ENCODE peak calls at places on chromosomes 13 and 19, in seven cellular contexts. V is psoas muscle, H is fibroblast of lung, K is adrenal gland, W is GM23338, T is MM.1S, S is upper lobe of right lung. U is an unnamed sample.

GRCh38 chr13:41199526-41199925 is 5.2 kb upstream of the KBTBD7 start:
- DNase-seq in V (no peak), H (no peak), K (no peak), W (no peak), T (no peak), S (no peak), U (no peak)

GRCh38 chr13:98265669-98266551 is 88.8 kb upstream of the RNF113B start:
- DNase-seq in V (no peak), H (peak; percentile 78), K (peak; percentile 83), W (no peak), T (no peak), S (no peak), U (no peak)

GRCh38 chr13:105936816-105937215 is 598.6 kb downstream of the EFNB2 start:
- DNase-seq in V (no peak), H (peak; percentile 39), K (no peak), W (no peak), T (no peak), S (no peak), U (no peak)

GRCh38 chr19:11096210-11096841 is 7.1 kb downstream of the LDLR start:
- DNase-seq in V (peak; percentile 73), H (peak; percentile 77), K (peak; percentile 82), W (no peak), T (peak; percentile 90), S (no peak), U (no peak)

GRCh38 chr13:79901336-79901735 is 420.4 kb downstream of the NDFIP2 start:
- DNase-seq in V (no peak), H (peak; percentile 27), K (no peak), W (peak; percentile 29), T (no peak), S (no peak), U (no peak)

GRCh38 chr19:11475861-11476260 is 5.0 kb downstream of the ELAVL3 start:
- DNase-seq in V (no peak), H (no peak), K (no peak), W (no peak), T (no peak), S (no peak), U (no peak)

GRCh38 chr19:6708346-6708745 is 12.1 kb downstream of the C3 start:
- DNase-seq in V (no peak), H (no peak), K (no peak), W (no peak), T (no peak), S (no peak), U (no peak)

GRCh38 chr13:26456578-26457119 is 100.8 kb upstream of the WASF3 start:
- DNase-seq in V (no peak), H (no peak), K (no peak), W (no peak), T (no peak), S (no peak), U (no peak)

GRCh38 chr19:40433391-40434216 is 7.8 kb upstream of the SERTAD1 start:
- DNase-seq in V (peak; percentile 95), H (peak; percentile 91), K (peak; percentile 94), W (peak; percentile 91), T (peak; percentile 52), S (peak; percentile 96), U (peak; percentile 52)

GRCh38 chr19:13033819-13034611 is 38.7 kb downstream of the NFIX start:
- DNase-seq in V (peak; percentile 94), H (peak; percentile 69), K (peak; percentile 92), W (peak; percentile 87), T (peak; percentile 46), S (peak; percentile 87), U (peak; percentile 13)

DNA sequence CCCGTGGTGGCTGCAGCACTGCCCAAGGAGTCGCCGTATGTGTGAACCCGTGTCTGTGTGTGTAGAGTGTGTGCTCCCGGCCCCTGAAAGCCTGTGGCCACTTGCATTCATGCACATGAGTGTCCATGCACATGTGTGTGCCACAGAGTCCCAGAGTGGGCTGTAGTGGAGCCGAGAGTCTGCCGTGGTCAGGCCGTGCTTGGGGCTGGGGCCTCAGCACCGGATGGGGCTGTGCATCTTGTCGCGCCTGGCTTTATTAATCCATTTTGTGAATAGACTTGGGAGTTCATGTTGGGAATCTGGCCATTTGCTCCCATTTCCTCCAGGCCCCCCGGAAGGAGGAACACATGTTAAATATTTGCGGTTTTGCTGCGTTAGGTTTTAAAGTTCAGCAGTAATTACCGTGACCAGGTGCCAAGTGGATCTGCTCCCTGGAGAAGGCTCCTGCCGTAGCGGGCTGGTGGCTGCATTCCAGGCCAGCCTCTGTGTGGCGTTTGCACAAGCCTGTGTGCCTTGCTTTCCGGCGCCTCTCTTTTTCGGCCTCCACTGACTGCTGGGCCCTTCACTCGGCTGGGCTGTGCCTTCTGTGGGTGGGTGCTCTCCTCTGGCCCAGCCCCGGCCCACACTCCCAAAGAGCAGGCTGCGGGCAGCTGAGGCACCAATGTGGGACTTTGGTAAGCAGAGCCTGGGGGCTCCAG is 69.2 kb upstream of the KCTD15 start:
- DNase-seq in V (no peak), H (no peak), K (no peak), W (no peak), T (no peak), S (peak; percentile 45), U (no peak)
- H3K4me1 ChIP-seq in V (no peaks in the 10 kb centered on the region), H (no peaks in the 10 kb centered on the region), K (no peaks in the 10 kb centered on the region), W (no peaks in the 10 kb centered on the region), T (no peaks in the 10 kb centered on the region), S (no peaks in the 10 kb centered on the region), U (no peaks in the 10 kb centered on the region)

GRCh38 chr19:4182082-4182926 is at the start of the genes ANKRD24 and SIRT6:
- DNase-seq in V (peak; percentile 98), H (peak; percentile 96), K (peak; percentile 98), W (peak; percentile 98), T (peak; percentile 99), S (peak; percentile 99), U (peak; percentile 97)

GRCh38 chr19:4183967-4184717 is 1.7 kb downstream of the ANKRD24 start:
- DNase-seq in V (peak; percentile 75), H (no peak), K (no peak), W (no peak), T (no peak), S (peak; percentile 72), U (no peak)

GRCh38 chr19:4186087-4186993 is 3.9 kb downstream of the ANKRD24 start:
- DNase-seq in V (peak; percentile 78), H (peak; percentile 31), K (peak; percentile 87), W (peak; percentile 96), T (peak; percentile 63), S (peak; percentile 80), U (peak; percentile 67)

GRCh38 chr19:4185413-4186086 is 3.1 kb downstream of the ANKRD24 start:
- DNase-seq in V (no peak), H (no peak), K (no peak), W (no peak), T (no peak), S (no peak), U (no peak)

GRCh38 chr19:4184718-4185352 is 2.3 kb downstream of the ANKRD24 start:
- DNase-seq in V (no peak), H (no peak), K (no peak), W (no peak), T (no peak), S (no peak), U (no peak)
- H3K4me3 ChIP-seq in V (no peak overlapping the region), H (no peak overlapping the region), K (no peak overlapping the region), W (no peak overlapping the region), T (no peak overlapping the region), S (no peak overlapping the region), U (no peak overlapping the region)

DNA sequence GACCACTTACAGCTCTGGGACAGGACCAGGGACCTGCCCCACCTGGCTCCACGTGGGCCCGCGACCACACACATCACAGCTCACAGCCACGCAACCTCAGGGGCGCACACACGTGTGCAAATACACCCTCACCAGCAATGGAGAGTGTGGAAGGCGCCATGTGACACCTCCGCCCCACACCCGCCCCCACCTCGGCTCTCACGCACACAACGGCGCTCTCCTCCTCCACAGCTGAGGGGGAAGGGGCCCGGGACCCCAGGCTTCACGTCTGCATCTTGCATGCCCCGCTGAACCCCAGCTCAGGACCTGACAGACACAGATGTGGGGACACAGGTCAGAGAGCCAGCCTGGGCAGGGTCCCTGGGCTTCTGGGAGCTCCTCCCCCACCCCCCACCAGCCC is 6.4 kb upstream of the SHISA7 start:
- DNase-seq in V (no peak), H (no peak), K (no peak), W (no peak), T (no peak), S (no peak), U (no peak)
- H3K27me3 ChIP-seq in V (peaks cover 51% of the 10 kb centered on the region), H (peaks cover 26% of the 10 kb centered on the region), K (peaks cover 30% of the 10 kb centered on the region), W (peaks cover 70% of the 10 kb centered on the region), T (peaks cover 53% of the 10 kb centered on the region), S (peaks cover 34% of the 10 kb centered on the region), U (peaks cover 22% of the 10 kb centered on the region)

GRCh38 chr13:44271031-44271433 is 102.6 kb upstream of the SERP2 start:
- DNase-seq in V (no peak), H (peak; percentile 61), K (no peak), W (no peak), T (no peak), S (no peak), U (no peak)
- H3K4me1 ChIP-seq in V (peaks cover 38% of the 10 kb centered on the region), H (peaks cover 28% of the 10 kb centered on the region), K (no peaks in the 10 kb centered on the region), W (no peaks in the 10 kb centered on the region), T (peaks cover 8% of the 10 kb centered on the region), S (peaks cover 36% of the 10 kb centered on the region), U (peaks cover 15% of the 10 kb centered on the region)

GRCh38 chr13:29684441-29684840 is 89.0 kb upstream of the SLC7A1 start:
- DNase-seq in V (no peak), H (peak; percentile 81), K (no peak), W (no peak), T (no peak), S (no peak), U (no peak)

GRCh38 chr13:29693297-29693945 is 97.9 kb upstream of the SLC7A1 start:
- DNase-seq in V (no peak), H (no peak), K (no peak), W (no peak), T (no peak), S (no peak), U (no peak)

GRCh38 chr13:29688193-29688592 is 92.7 kb upstream of the SLC7A1 start:
- DNase-seq in V (no peak), H (no peak), K (no peak), W (no peak), T (no peak), S (no peak), U (no peak)

GRCh38 chr13:29689548-29689947 is 94.1 kb upstream of the SLC7A1 start:
- DNase-seq in V (no peak), H (no peak), K (no peak), W (no peak), T (peak; percentile 24), S (no peak), U (no peak)
- H3K4me3 ChIP-seq in V (no peak overlapping the region), H (no peak overlapping the region), K (no peak overlapping the region), W (no peak overlapping the region), T (no peak overlapping the region), S (no peak overlapping the region), U (no peak overlapping the region)

U was measured in naive thymus-derived CD4-positive, alpha-beta T cell.